ENCODE peak calls at places on chromosomes 5 and 9, in eight cellular contexts. One of them, this sample, is unnamed.
A peak's percentile ranks its signal among the peaks of the same experiment; 100 is the strongest.

GRCh38 chr5:35031276-35031675 is 16.5 kb downstream of the AGXT2 start:
- DNase-seq in RCC 7860: peak; percentile 85
- DNase-seq in NCI-H1105: no peak
- DNase-seq in NCI-H146: no peak
- DNase-seq in ACHN: peak; percentile 41
- DNase-seq in glomerular endothelial cell: no peak
- DNase-seq in ecto neural progenitor cell: no peak
- DNase-seq in activated T-cell treated with anti-CD3 and anti-CD28 coated beads, Interleukin-2, amount 50 U/mL, for 72 hours: no peak
- DNase-seq in this sample: no peak

GRCh38 chr9:136538599-136539426 is 7.0 kb downstream of the NOTCH1 start:
- DNase-seq in glomerular endothelial cell: no peak
- DNase-seq in ACHN: no peak
- DNase-seq in RCC 7860: no peak
- DNase-seq in ecto neural progenitor cell: no peak
- DNase-seq in NCI-H146: no peak
- DNase-seq in activated T-cell treated with anti-CD3 and anti-CD28 coated beads, Interleukin-2, amount 50 U/mL, for 72 hours: peak; percentile 86
- DNase-seq in NCI-H1105: no peak
- DNase-seq in this sample: no peak

GRCh38 chr5:178240341-178240741 is 7.7 kb upstream of the PHYKPL start:
- DNase-seq in glomerular endothelial cell: no peak
- DNase-seq in NCI-H146: no peak
- DNase-seq in NCI-H1105: no peak
- DNase-seq in ecto neural progenitor cell: peak; percentile 38
- DNase-seq in RCC 7860: no peak
- DNase-seq in activated T-cell treated with anti-CD3 and anti-CD28 coated beads, Interleukin-2, amount 50 U/mL, for 72 hours: no peak
- DNase-seq in ACHN: no peak
- DNase-seq in this sample: no peak

GRCh38 chr5:179373101-179373934 is 28.1 kb upstream of the ADAMTS2 start:
- DNase-seq in glomerular endothelial cell: no peak
- DNase-seq in ecto neural progenitor cell: peak; percentile 51
- DNase-seq in ACHN: no peak
- DNase-seq in activated T-cell treated with anti-CD3 and anti-CD28 coated beads, Interleukin-2, amount 50 U/mL, for 72 hours: no peak
- DNase-seq in NCI-H1105: no peak
- DNase-seq in NCI-H146: no peak
- DNase-seq in RCC 7860: no peak
- DNase-seq in this sample: no peak

GRCh38 chr5:110549301-110549700 is 177.2 kb downstream of the TMEM232 start:
- DNase-seq in activated T-cell treated with anti-CD3 and anti-CD28 coated beads, Interleukin-2, amount 50 U/mL, for 72 hours: no peak
- DNase-seq in ecto neural progenitor cell: no peak
- DNase-seq in NCI-H1105: no peak
- DNase-seq in glomerular endothelial cell: no peak
- DNase-seq in RCC 7860: no peak
- DNase-seq in NCI-H146: no peak
- DNase-seq in ACHN: no peak
- DNase-seq in this sample: no peak

GRCh38 chr5:80117446-80117845 is 82.3 kb downstream of the THBS4 start:
- DNase-seq in NCI-H1105: no peak
- DNase-seq in ACHN: no peak
- DNase-seq in NCI-H146: no peak
- DNase-seq in ecto neural progenitor cell: no peak
- DNase-seq in RCC 7860: no peak
- DNase-seq in activated T-cell treated with anti-CD3 and anti-CD28 coated beads, Interleukin-2, amount 50 U/mL, for 72 hours: no peak
- DNase-seq in glomerular endothelial cell: no peak
- DNase-seq in this sample: no peak

GRCh38 chr5:172450453-172450852 is 3.9 kb downstream of the SH3PXD2B start:
- DNase-seq in RCC 7860: no peak
- DNase-seq in NCI-H146: no peak
- DNase-seq in activated T-cell treated with anti-CD3 and anti-CD28 coated beads, Interleukin-2, amount 50 U/mL, for 72 hours: no peak
- DNase-seq in glomerular endothelial cell: no peak
- DNase-seq in ACHN: no peak
- DNase-seq in ecto neural progenitor cell: no peak
- DNase-seq in NCI-H1105: no peak
- DNase-seq in this sample: no peak

GRCh38 chr9:3508531-3509374 is 17.0 kb downstream of the RFX3 start:
- DNase-seq in NCI-H1105: peak; percentile 76
- DNase-seq in RCC 7860: no peak
- DNase-seq in NCI-H146: peak; percentile 85
- DNase-seq in activated T-cell treated with anti-CD3 and anti-CD28 coated beads, Interleukin-2, amount 50 U/mL, for 72 hours: no peak
- DNase-seq in ecto neural progenitor cell: no peak
- DNase-seq in ACHN: peak; percentile 13
- DNase-seq in glomerular endothelial cell: no peak
- DNase-seq in this sample: no peak

GRCh38 chr9:122201641-122202040 is 27.1 kb downstream of the LHX6 start:
- DNase-seq in activated T-cell treated with anti-CD3 and anti-CD28 coated beads, Interleukin-2, amount 50 U/mL, for 72 hours: no peak
- DNase-seq in ecto neural progenitor cell: no peak
- DNase-seq in glomerular endothelial cell: no peak
- DNase-seq in NCI-H1105: no peak
- DNase-seq in RCC 7860: no peak
- DNase-seq in NCI-H146: no peak
- DNase-seq in ACHN: no peak
- DNase-seq in this sample: peak; percentile 31

GRCh38 chr9:136546697-136547481 is 1.0 kb upstream of the NOTCH1 start:
- DNase-seq in NCI-H146: no peak
- DNase-seq in glomerular endothelial cell: no peak
- DNase-seq in activated T-cell treated with anti-CD3 and anti-CD28 coated beads, Interleukin-2, amount 50 U/mL, for 72 hours: peak; percentile 75
- DNase-seq in NCI-H1105: peak; percentile 16
- DNase-seq in ecto neural progenitor cell: no peak
- DNase-seq in RCC 7860: peak; percentile 45
- DNase-seq in ACHN: peak; percentile 51
- DNase-seq in this sample: no peak

GRCh38 chr5:138953370-138954256 is 78.5 kb upstream of the LRRTM2 start:
- DNase-seq in ecto neural progenitor cell: no peak
- DNase-seq in activated T-cell treated with anti-CD3 and anti-CD28 coated beads, Interleukin-2, amount 50 U/mL, for 72 hours: no peak
- DNase-seq in RCC 7860: peak; percentile 26
- DNase-seq in ACHN: no peak
- DNase-seq in glomerular endothelial cell: no peak
- DNase-seq in NCI-H146: peak; percentile 54
- DNase-seq in NCI-H1105: no peak
- DNase-seq in this sample: no peak

GRCh38 chr9:87305123-87305522 is 192.5 kb upstream of the DAPK1 start:
- DNase-seq in ecto neural progenitor cell: no peak
- DNase-seq in ACHN: no peak
- DNase-seq in NCI-H1105: no peak
- DNase-seq in activated T-cell treated with anti-CD3 and anti-CD28 coated beads, Interleukin-2, amount 50 U/mL, for 72 hours: no peak
- DNase-seq in RCC 7860: no peak
- DNase-seq in glomerular endothelial cell: no peak
- DNase-seq in NCI-H146: no peak
- DNase-seq in this sample: no peak

GRCh38 chr5:16626696-16627264 is 10.0 kb upstream of the RETREG1 start:
- DNase-seq in NCI-H146: no peak
- DNase-seq in NCI-H1105: no peak
- DNase-seq in ACHN: no peak
- DNase-seq in glomerular endothelial cell: no peak
- DNase-seq in activated T-cell treated with anti-CD3 and anti-CD28 coated beads, Interleukin-2, amount 50 U/mL, for 72 hours: peak; percentile 52
- DNase-seq in ecto neural progenitor cell: no peak
- DNase-seq in RCC 7860: no peak
- DNase-seq in this sample: peak; percentile 33

GRCh38 chr5:82396396-82396795 is 118.2 kb upstream of the RPS23 start:
- DNase-seq in ecto neural progenitor cell: no peak
- DNase-seq in glomerular endothelial cell: no peak
- DNase-seq in ACHN: no peak
- DNase-seq in NCI-H146: no peak
- DNase-seq in NCI-H1105: no peak
- DNase-seq in RCC 7860: no peak
- DNase-seq in activated T-cell treated with anti-CD3 and anti-CD28 coated beads, Interleukin-2, amount 50 U/mL, for 72 hours: no peak
- DNase-seq in this sample: no peak

GRCh38 chr9:35656340-35656739 is 1.5 kb downstream of the RMRP start:
- DNase-seq in NCI-H146: peak; percentile 30
- DNase-seq in NCI-H1105: no peak
- DNase-seq in activated T-cell treated with anti-CD3 and anti-CD28 coated beads, Interleukin-2, amount 50 U/mL, for 72 hours: no peak
- DNase-seq in RCC 7860: no peak
- DNase-seq in glomerular endothelial cell: no peak
- DNase-seq in ecto neural progenitor cell: no peak
- DNase-seq in ACHN: no peak
- DNase-seq in this sample: no peak

GRCh38 chr5:12080761-12081160 is 176.5 kb upstream of the CTNND2 start:
- DNase-seq in NCI-H1105: no peak
- DNase-seq in ecto neural progenitor cell: no peak
- DNase-seq in glomerular endothelial cell: no peak
- DNase-seq in activated T-cell treated with anti-CD3 and anti-CD28 coated beads, Interleukin-2, amount 50 U/mL, for 72 hours: no peak
- DNase-seq in NCI-H146: no peak
- DNase-seq in RCC 7860: no peak
- DNase-seq in ACHN: no peak
- DNase-seq in this sample: no peak

GRCh38 chr9:119370816-119371215 is 1.6 kb upstream of the BRINP1 start:
- DNase-seq in NCI-H1105: no peak
- DNase-seq in activated T-cell treated with anti-CD3 and anti-CD28 coated beads, Interleukin-2, amount 50 U/mL, for 72 hours: no peak
- DNase-seq in ACHN: peak; percentile 61
- DNase-seq in glomerular endothelial cell: no peak
- DNase-seq in ecto neural progenitor cell: peak; percentile 79
- DNase-seq in RCC 7860: peak; percentile 21
- DNase-seq in NCI-H146: no peak
- DNase-seq in this sample: peak; percentile 28

GRCh38 chr5:139895046-139895445 is 99.4 kb downstream of the PSD2 start:
- DNase-seq in NCI-H1105: no peak
- DNase-seq in ACHN: no peak
- DNase-seq in activated T-cell treated with anti-CD3 and anti-CD28 coated beads, Interleukin-2, amount 50 U/mL, for 72 hours: no peak
- DNase-seq in glomerular endothelial cell: no peak
- DNase-seq in ecto neural progenitor cell: no peak
- DNase-seq in RCC 7860: no peak
- DNase-seq in NCI-H146: no peak
- DNase-seq in this sample: no peak

GRCh38 chr9:104780796-104781395 is 17.0 kb downstream of the NIPSNAP3B start:
- DNase-seq in NCI-H146: no peak
- DNase-seq in ecto neural progenitor cell: no peak
- DNase-seq in glomerular endothelial cell: no peak
- DNase-seq in NCI-H1105: peak; percentile 5
- DNase-seq in activated T-cell treated with anti-CD3 and anti-CD28 coated beads, Interleukin-2, amount 50 U/mL, for 72 hours: no peak
- DNase-seq in RCC 7860: peak; percentile 14
- DNase-seq in ACHN: peak; percentile 40
- DNase-seq in this sample: peak; percentile 42

GRCh38 chr5:140182803-140183367 is 7.9 kb downstream of the CYSTM1 start:
- DNase-seq in NCI-H1105: no peak
- DNase-seq in ACHN: peak; percentile 53
- DNase-seq in NCI-H146: no peak
- DNase-seq in ecto neural progenitor cell: peak; percentile 55
- DNase-seq in glomerular endothelial cell: no peak
- DNase-seq in RCC 7860: no peak
- DNase-seq in activated T-cell treated with anti-CD3 and anti-CD28 coated beads, Interleukin-2, amount 50 U/mL, for 72 hours: no peak
- DNase-seq in this sample: peak; percentile 78

GRCh38 chr5:65722575-65723424 is 795 bp downstream of the NLN start:
- DNase-seq in RCC 7860: no peak
- DNase-seq in NCI-H146: peak; percentile 74
- DNase-seq in activated T-cell treated with anti-CD3 and anti-CD28 coated beads, Interleukin-2, amount 50 U/mL, for 72 hours: no peak
- DNase-seq in ACHN: peak; percentile 52
- DNase-seq in ecto neural progenitor cell: peak; percentile 60
- DNase-seq in glomerular endothelial cell: no peak
- DNase-seq in NCI-H1105: no peak
- DNase-seq in this sample: peak; percentile 64

GRCh38 chr9:113514061-113514460 is 50.5 kb downstream of the RGS3 start:
- DNase-seq in NCI-H146: no peak
- DNase-seq in ACHN: no peak
- DNase-seq in glomerular endothelial cell: no peak
- DNase-seq in ecto neural progenitor cell: no peak
- DNase-seq in activated T-cell treated with anti-CD3 and anti-CD28 coated beads, Interleukin-2, amount 50 U/mL, for 72 hours: no peak
- DNase-seq in RCC 7860: no peak
- DNase-seq in NCI-H1105: no peak
- DNase-seq in this sample: no peak

GRCh38 chr9:133954862-133955529 is 37.1 kb downstream of the VAV2 start:
- DNase-seq in ecto neural progenitor cell: no peak
- DNase-seq in NCI-H146: no peak
- DNase-seq in NCI-H1105: no peak
- DNase-seq in RCC 7860: no peak
- DNase-seq in glomerular endothelial cell: no peak
- DNase-seq in ACHN: no peak
- DNase-seq in activated T-cell treated with anti-CD3 and anti-CD28 coated beads, Interleukin-2, amount 50 U/mL, for 72 hours: peak; percentile 5
- DNase-seq in this sample: no peak

GRCh38 chr5:96928931-96929708 is 6.8 kb upstream of the LNPEP start:
- DNase-seq in NCI-H1105: no peak
- DNase-seq in activated T-cell treated with anti-CD3 and anti-CD28 coated beads, Interleukin-2, amount 50 U/mL, for 72 hours: no peak
- DNase-seq in RCC 7860: no peak
- DNase-seq in ACHN: no peak
- DNase-seq in ecto neural progenitor cell: no peak
- DNase-seq in NCI-H146: no peak
- DNase-seq in glomerular endothelial cell: no peak
- DNase-seq in this sample: no peak

GRCh38 chr9:2780326-2780725 is 63.0 kb downstream of the KCNV2 start:
- DNase-seq in activated T-cell treated with anti-CD3 and anti-CD28 coated beads, Interleukin-2, amount 50 U/mL, for 72 hours: no peak
- DNase-seq in NCI-H1105: no peak
- DNase-seq in ACHN: no peak
- DNase-seq in RCC 7860: no peak
- DNase-seq in ecto neural progenitor cell: no peak
- DNase-seq in glomerular endothelial cell: no peak
- DNase-seq in NCI-H146: no peak
- DNase-seq in this sample: no peak

GRCh38 chr9:37449877-37450632 is 15.2 kb downstream of the ZBTB5 start:
- DNase-seq in RCC 7860: no peak
- DNase-seq in activated T-cell treated with anti-CD3 and anti-CD28 coated beads, Interleukin-2, amount 50 U/mL, for 72 hours: no peak
- DNase-seq in NCI-H1105: no peak
- DNase-seq in ecto neural progenitor cell: peak; percentile 71
- DNase-seq in glomerular endothelial cell: no peak
- DNase-seq in ACHN: no peak
- DNase-seq in NCI-H146: no peak
- DNase-seq in this sample: no peak

GRCh38 chr9:108271646-108272349 is 584.0 kb downstream of the ACTL7B start:
- DNase-seq in ecto neural progenitor cell: no peak
- DNase-seq in ACHN: no peak
- DNase-seq in NCI-H1105: peak; percentile 94
- DNase-seq in RCC 7860: peak; percentile 40
- DNase-seq in NCI-H146: peak; percentile 98
- DNase-seq in glomerular endothelial cell: no peak
- DNase-seq in activated T-cell treated with anti-CD3 and anti-CD28 coated beads, Interleukin-2, amount 50 U/mL, for 72 hours: no peak
- DNase-seq in this sample: peak; percentile 79

GRCh38 chr5:173920866-173921265 is 32.7 kb downstream of the CPEB4 start:
- DNase-seq in NCI-H1105: no peak
- DNase-seq in ecto neural progenitor cell: no peak
- DNase-seq in glomerular endothelial cell: no peak
- DNase-seq in ACHN: no peak
- DNase-seq in RCC 7860: no peak
- DNase-seq in NCI-H146: no peak
- DNase-seq in activated T-cell treated with anti-CD3 and anti-CD28 coated beads, Interleukin-2, amount 50 U/mL, for 72 hours: no peak
- DNase-seq in this sample: no peak

GRCh38 chr5:74954919-74955318 is 88.7 kb upstream of the FAM169A start:
- DNase-seq in glomerular endothelial cell: no peak
- DNase-seq in RCC 7860: no peak
- DNase-seq in NCI-H1105: no peak
- DNase-seq in ecto neural progenitor cell: no peak
- DNase-seq in ACHN: no peak
- DNase-seq in activated T-cell treated with anti-CD3 and anti-CD28 coated beads, Interleukin-2, amount 50 U/mL, for 72 hours: no peak
- DNase-seq in NCI-H146: no peak
- DNase-seq in this sample: no peak

GRCh38 chr9:129751841-129752801 is 721 bp downstream of the PTGES start:
- DNase-seq in activated T-cell treated with anti-CD3 and anti-CD28 coated beads, Interleukin-2, amount 50 U/mL, for 72 hours: no peak
- DNase-seq in RCC 7860: no peak
- DNase-seq in ACHN: no peak
- DNase-seq in ecto neural progenitor cell: no peak
- DNase-seq in NCI-H1105: peak; percentile 67
- DNase-seq in glomerular endothelial cell: no peak
- DNase-seq in NCI-H146: peak; percentile 82
- DNase-seq in this sample: no peak

GRCh38 chr5:28286566-28286965 is 1248.2 kb upstream of the CDH9 start:
- DNase-seq in glomerular endothelial cell: no peak
- DNase-seq in ACHN: no peak
- DNase-seq in NCI-H1105: no peak
- DNase-seq in activated T-cell treated with anti-CD3 and anti-CD28 coated beads, Interleukin-2, amount 50 U/mL, for 72 hours: no peak
- DNase-seq in RCC 7860: no peak
- DNase-seq in ecto neural progenitor cell: no peak
- DNase-seq in NCI-H146: peak; percentile 5
- DNase-seq in this sample: no peak

GRCh38 chr5:173319610-173320100 is 8.6 kb downstream of the STC2 start:
- DNase-seq in RCC 7860: no peak
- DNase-seq in glomerular endothelial cell: no peak
- DNase-seq in ecto neural progenitor cell: no peak
- DNase-seq in NCI-H1105: no peak
- DNase-seq in NCI-H146: no peak
- DNase-seq in activated T-cell treated with anti-CD3 and anti-CD28 coated beads, Interleukin-2, amount 50 U/mL, for 72 hours: no peak
- DNase-seq in ACHN: no peak
- DNase-seq in this sample: no peak

GRCh38 chr5:132273631-132274030 is 16.1 kb downstream of the PDLIM4 start:
- DNase-seq in glomerular endothelial cell: no peak
- DNase-seq in NCI-H146: no peak
- DNase-seq in NCI-H1105: no peak
- DNase-seq in activated T-cell treated with anti-CD3 and anti-CD28 coated beads, Interleukin-2, amount 50 U/mL, for 72 hours: no peak
- DNase-seq in RCC 7860: peak; percentile 28
- DNase-seq in ACHN: no peak
- DNase-seq in ecto neural progenitor cell: peak; percentile 11
- DNase-seq in this sample: no peak

GRCh38 chr5:125412561-125413535 is 666.4 kb upstream of the ZNF608 start:
- DNase-seq in RCC 7860: peak; percentile 97
- DNase-seq in NCI-H1105: peak; percentile 69
- DNase-seq in ACHN: peak; percentile 84
- DNase-seq in ecto neural progenitor cell: peak; percentile 86
- DNase-seq in NCI-H146: peak; percentile 91
- DNase-seq in glomerular endothelial cell: no peak
- DNase-seq in activated T-cell treated with anti-CD3 and anti-CD28 coated beads, Interleukin-2, amount 50 U/mL, for 72 hours: no peak
- DNase-seq in this sample: peak; percentile 76